ENCODE peak calls at places on chromosomes 2 and 18, in nine cellular contexts. C is stomach, N is endodermal cell, T is endothelial cell of umbilical vein, R is upper lobe of right lung, J is fibroblast of lung, H is uterus, P is PC-9, O is HCT116. E is an unnamed sample. For H3K4me1, the result is how much of the 10 kb centered on the place peaks cover.

GRCh38 chr2:235087812-235088607 is 136.2 kb downstream of the SH3BP4 start:
- DNase-seq in H (peak), C (peak), T (no peak), O (no peak), N (peak), P (no peak), R (peak), J (peak), E (no peak)

GRCh38 chr2:138439733-138440132 is 61.8 kb upstream of the SPOPL start:
- DNase-seq in P (no peak), T (no peak), J (no peak), N (no peak), O (no peak), R (no peak), C (no peak), H (no peak), E (no peak)

GRCh38 chr2:86518498-86518897 is 44.7 kb downstream of the CHMP3 start:
- DNase-seq in H (no peak), J (no peak), P (no peak), C (no peak), N (peak), T (peak), O (no peak), R (no peak), E (no peak)

GRCh38 chr18:9280854-9281253 is 53.7 kb upstream of the TWSG1 start:
- DNase-seq in T (no peak), O (no peak), N (no peak), H (no peak), C (no peak), R (no peak), J (no peak), P (no peak), E (no peak)

GRCh38 chr18:35407871-35408481 is 30.8 kb upstream of the ZNF396 start:
- DNase-seq in J (peak), N (peak), R (no peak), P (peak), C (peak), H (no peak), T (peak), O (peak), E (peak)

GRCh38 chr2:160291382-160291781 is 91.3 kb upstream of the ITGB6 start:
- DNase-seq in P (no peak), H (no peak), N (no peak), C (no peak), T (no peak), R (no peak), J (no peak), O (no peak), E (no peak)

GRCh38 chr2:242001853-242002252 is 132.3 kb downstream of the RTP5 start:
- DNase-seq in R (no peak), J (no peak), O (no peak), C (no peak), T (no peak), H (no peak), P (no peak), N (peak), E (no peak)

GRCh38 chr2:166405569-166405926 is 29.8 kb upstream of the SCN9A start:
- DNase-seq in R (no peak), H (no peak), P (no peak), C (no peak), J (no peak), T (no peak), N (no peak), O (no peak), E (no peak)

GRCh38 chr2:209642146-209642815 is 129.4 kb upstream of the UNC80 start:
- DNase-seq in P (no peak), J (peak), R (no peak), C (no peak), N (no peak), T (peak), H (no peak), O (no peak), E (no peak)

GRCh38 chr2:187415449-187415848 is 32.6 kb downstream of the CALCRL start:
- DNase-seq in P (no peak), T (peak), C (no peak), J (no peak), O (no peak), N (no peak), H (no peak), R (no peak), E (no peak)

GRCh38 chr2:224260605-224261004 is 141.3 kb downstream of the FAM124B start:
- DNase-seq in J (no peak), N (no peak), H (peak), T (no peak), P (no peak), O (no peak), R (no peak), C (no peak), E (no peak)

GRCh38 chr18:7169601-7170000 is 52.0 kb upstream of the LAMA1 start:
- DNase-seq in R (no peak), H (no peak), N (no peak), J (no peak), T (no peak), P (no peak), C (no peak), O (no peak), E (no peak)

GRCh38 chr2:205580591-205580990 is 101.7 kb upstream of the NRP2 start:
- DNase-seq in H (no peak), R (no peak), P (no peak), N (no peak), C (no peak), T (no peak), O (no peak), J (peak), E (no peak)

GRCh38 chr2:207796585-207797350 is 27.1 kb upstream of the FZD5 start:
- DNase-seq in T (no peak), R (peak), O (no peak), N (peak), H (no peak), J (peak), P (peak), C (peak), E (no peak)
- H3K4me1 ChIP-seq in T (under half), R (under half), O (under half), N (under half), H (under half), J (under half), P (under half), C (under half), E (under half)

DNA sequence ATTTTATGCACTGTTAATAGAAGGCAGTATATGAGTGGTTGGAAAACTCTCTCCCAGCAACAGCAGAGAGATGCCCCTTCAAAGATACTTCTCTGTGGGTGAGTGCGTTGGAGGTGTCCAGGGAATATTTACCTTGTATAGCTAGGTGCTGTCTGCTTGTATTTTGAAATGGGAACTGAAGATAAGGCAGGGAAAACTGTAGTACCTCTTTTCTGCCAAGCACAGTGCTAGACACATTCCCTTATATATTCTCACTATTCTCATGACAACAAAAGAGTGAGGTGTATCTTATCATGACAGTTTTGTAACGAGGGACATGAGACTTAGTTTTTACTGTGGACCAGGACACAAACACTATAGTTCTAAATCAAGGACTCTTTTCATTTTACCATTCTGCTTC is 2.1 kb downstream of the TTC39C start:
- DNase-seq in O (peak), C (no peak), R (no peak), P (no peak), J (no peak), T (peak), N (no peak), H (no peak), E (no peak)
- H3K4me1 ChIP-seq in O (under half), C (half or more), R (under half), P (under half), J (under half), T (under half), N (under half), H (under half), E (under half)

GRCh38 chr2:25335971-25336370 is 5.8 kb downstream of the DNMT3A start:
- DNase-seq in J (no peak), N (no peak), C (no peak), H (no peak), T (no peak), R (no peak), P (no peak), O (no peak), E (no peak)
- H3K4me1 ChIP-seq in J (under half), N (under half), C (half or more), H (under half), T (under half), R (under half), P (under half), O (under half), E (under half)

GRCh38 chr2:134258684-134259408 is 5.0 kb downstream of the MGAT5 start:
- DNase-seq in O (no peak), R (no peak), P (no peak), N (no peak), J (no peak), H (no peak), T (no peak), C (no peak), E (no peak)
- H3K4me1 ChIP-seq in O (under half), R (under half), P (under half), N (under half), J (under half), H (under half), T (under half), C (half or more), E (under half)

GRCh38 chr2:98708396-98709186 is 22.3 kb downstream of the MGAT4A start:
- DNase-seq in J (no peak), O (no peak), R (no peak), P (no peak), N (no peak), T (no peak), C (no peak), H (no peak), E (no peak)
- H3K4me1 ChIP-seq in J (under half), O (under half), R (under half), P (under half), N (under half), T (under half), C (half or more), H (under half), E (under half)

GRCh38 chr2:26073830-26074229 is 39.9 kb downstream of the RAB10 start:
- DNase-seq in H (no peak), C (no peak), J (no peak), T (no peak), P (no peak), R (no peak), N (no peak), O (no peak), E (no peak)

GRCh38 chr2:26076001-26076587 is 42.2 kb downstream of the RAB10 start:
- DNase-seq in P (no peak), N (no peak), O (no peak), T (no peak), R (no peak), J (no peak), C (no peak), H (no peak), E (no peak)

GRCh38 chr2:26077291-26077690 is 43.4 kb downstream of the RAB10 start:
- DNase-seq in H (no peak), O (no peak), P (no peak), C (no peak), T (no peak), N (no peak), R (no peak), J (no peak), E (no peak)

GRCh38 chr2:26072925-26073768 is 39.3 kb downstream of the RAB10 start:
- DNase-seq in T (peak), C (no peak), N (peak), R (no peak), O (no peak), J (no peak), H (no peak), P (no peak), E (no peak)

DNA sequence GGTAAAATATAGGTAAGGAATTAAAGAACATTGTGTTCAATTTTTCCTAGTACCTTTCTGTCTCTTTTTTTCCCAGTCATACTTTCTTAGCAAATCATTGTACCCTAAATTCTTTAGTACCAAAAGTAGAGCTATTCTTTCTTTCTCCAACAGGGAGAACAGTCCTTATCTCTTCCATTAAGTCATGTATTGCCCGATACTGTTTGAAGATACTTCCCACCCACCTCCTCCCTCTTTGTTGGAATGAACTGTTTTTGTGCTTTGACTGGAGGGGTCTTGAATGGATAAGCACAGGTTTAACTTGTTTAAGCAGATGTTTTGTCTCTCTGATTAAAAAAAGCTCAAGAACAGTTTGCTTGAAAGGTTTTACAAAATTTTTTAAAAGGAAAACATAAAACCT is 41.3 kb downstream of the RAB10 start:
- DNase-seq in P (no peak), T (no peak), J (no peak), H (no peak), O (no peak), N (no peak), C (no peak), R (no peak), E (no peak)
- H3K4me1 ChIP-seq in P (under half), T (under half), J (under half), H (under half), O (under half), N (under half), C (half or more), R (under half), E (under half)

DNA sequence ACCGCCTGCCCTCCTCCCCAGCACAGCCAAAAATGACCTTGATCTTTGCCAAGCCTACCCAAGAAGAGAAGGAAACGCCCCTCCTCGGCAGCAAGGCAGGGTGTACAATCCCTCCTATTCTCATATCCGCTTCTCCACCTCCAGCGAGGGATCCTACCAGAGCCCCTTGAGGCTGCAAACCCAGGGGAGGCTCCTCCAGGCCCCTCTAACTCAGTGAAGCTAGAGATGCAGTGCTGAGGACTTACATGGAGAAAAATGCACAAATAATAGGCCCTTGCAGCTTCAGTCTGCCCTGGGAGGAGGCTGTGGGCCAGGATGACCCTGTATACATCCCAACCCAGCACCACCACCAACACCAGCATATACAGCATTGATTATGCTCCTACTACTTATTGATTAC is 46.9 kb upstream of the POMC start:
- DNase-seq in R (no peak), J (no peak), P (no peak), C (no peak), N (peak), T (no peak), H (no peak), O (no peak), E (no peak)
- H3K4me1 ChIP-seq in R (under half), J (under half), P (under half), C (under half), N (under half), T (under half), H (under half), O (under half), E (under half)

DNA sequence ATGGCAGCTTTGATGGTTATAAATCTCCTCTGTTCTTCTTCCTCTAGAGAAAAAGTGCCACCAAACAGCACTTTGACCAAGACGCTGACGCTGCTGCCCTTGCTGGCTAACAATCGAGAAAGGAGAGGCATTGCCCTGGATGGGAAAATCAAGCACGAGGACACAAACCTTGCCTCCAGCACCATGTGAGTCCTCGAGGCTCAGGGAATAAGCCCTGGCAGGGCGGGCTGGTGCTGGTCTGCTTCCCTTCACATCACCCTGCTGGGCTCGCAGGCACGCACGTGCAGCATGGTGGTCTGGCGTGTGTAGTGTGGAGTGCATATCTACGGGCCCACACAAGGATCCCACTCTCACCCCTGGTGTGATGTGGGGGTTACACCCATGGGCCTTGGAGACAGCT is 19.4 kb upstream of the DGKD start:
- DNase-seq in H (no peak), P (no peak), R (no peak), N (no peak), T (no peak), C (no peak), J (no peak), O (no peak), E (no peak)
- H3K4me1 ChIP-seq in H (under half), P (under half), R (under half), N (under half), T (under half), C (under half), J (under half), O (under half), E (under half)

DNA sequence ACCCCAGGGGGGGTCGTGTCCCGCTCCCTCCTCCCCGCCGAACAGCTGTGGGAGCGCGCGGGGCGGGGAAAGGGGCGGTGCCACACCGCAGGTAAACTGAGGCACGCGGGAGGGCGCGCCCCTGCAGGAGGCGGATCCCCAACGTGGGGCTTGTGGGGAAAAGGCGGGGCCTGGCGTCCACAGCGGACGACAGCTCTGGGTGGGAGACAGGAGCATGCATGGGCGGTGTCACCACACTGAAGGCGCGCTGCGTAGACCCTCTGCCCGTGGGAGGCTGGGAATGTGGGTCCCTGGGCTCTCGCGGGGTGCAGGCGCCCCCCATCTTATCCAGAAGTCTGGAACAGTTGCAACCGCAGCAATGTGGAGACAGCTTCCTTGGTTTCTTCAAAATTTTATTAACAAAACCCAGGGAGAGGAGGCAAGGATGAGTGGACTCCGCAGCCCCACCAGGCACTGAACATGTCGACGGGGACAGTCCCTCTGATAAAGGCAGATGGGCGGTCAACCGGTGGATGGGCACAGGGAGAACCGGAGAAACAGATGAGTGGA is 723 bp upstream of the MBD1 start:
- DNase-seq in O (no peak), H (no peak), T (no peak), N (no peak), R (no peak), J (no peak), P (no peak), C (no peak), E (no peak)
- H3K4me1 ChIP-seq in O (under half), H (under half), T (under half), N (under half), R (under half), J (under half), P (under half), C (half or more), E (under half)

GRCh38 chr2:240443891-240444301 is 8.4 kb downstream of the GPC1 start:
- DNase-seq in O (no peak), C (no peak), P (no peak), N (no peak), T (no peak), J (peak), R (no peak), H (no peak), E (no peak)
- H3K4me1 ChIP-seq in O (under half), C (under half), P (under half), N (under half), T (under half), J (under half), R (under half), H (under half), E (under half)

E was measured in Panc1.